ENCODE peak calls at places on chromosomes 4 and X, in ten cellular contexts. F, C, Z, X, S, T, W, U, I and Y are unnamed samples.

GRCh38 chr4:8010618-8011017 is 71.0 kb upstream of the AFAP1 start:
- DNase-seq in F (no peak), C (peak; percentile 78), Z (no peak), X (no peak), S (peak; percentile 35), T (no peak), W (peak; percentile 99), U (peak; percentile 54), I (no peak), Y (peak; percentile 82)

GRCh38 chr4:4884611-4885010 is 25.1 kb downstream of the MSX1 start:
- DNase-seq in F (no peak), C (no peak), Z (no peak), X (no peak), S (no peak), T (no peak), W (no peak), U (no peak), I (no peak), Y (no peak)

GRCh38 chr4:163142246-163142645 is 24.4 kb downstream of the NAF1 start:
- DNase-seq in F (no peak), C (no peak), Z (no peak), X (no peak), S (no peak), T (no peak), W (no peak), U (no peak), I (no peak), Y (no peak)

GRCh38 chr4:42282081-42282901 is 115.0 kb upstream of the SHISA3 start:
- DNase-seq in F (no peak), C (peak; percentile 59), Z (no peak), X (no peak), S (peak; percentile 74), T (peak; percentile 22), W (peak; percentile 86), U (no peak), I (peak; percentile 8), Y (peak; percentile 83)

GRCh38 chr4:89765966-89766365 is 71.0 kb downstream of the SNCA start:
- DNase-seq in F (no peak), C (no peak), Z (no peak), X (no peak), S (peak; percentile 95), T (no peak), W (peak; percentile 17), U (peak; percentile 23), I (no peak), Y (peak; percentile 45)

GRCh38 chr4:147790412-147790811 is 58.5 kb downstream of the ARHGAP10 start:
- DNase-seq in F (no peak), C (no peak), Z (no peak), X (no peak), S (no peak), T (no peak), W (no peak), U (no peak), I (no peak), Y (no peak)

GRCh38 chr4:7650606-7651400 is 216.1 kb upstream of the PSAPL1 start:
- DNase-seq in F (no peak), C (peak; percentile 82), Z (no peak), X (no peak), S (peak; percentile 39), T (no peak), W (no peak), U (no peak), I (no peak), Y (no peak)

GRCh38 chr4:9931196-9931595 is 90.1 kb downstream of the SLC2A9 start:
- DNase-seq in F (no peak), C (no peak), Z (no peak), X (no peak), S (no peak), T (no peak), W (no peak), U (no peak), I (no peak), Y (no peak)

GRCh38 chrX:137194164-137194563 is 160.4 kb upstream of the GPR101 start:
- DNase-seq in F (peak; percentile 1), C (peak; percentile 62), Z (no peak), X (no peak), S (peak; percentile 24), T (peak; percentile 7), W (peak; percentile 56), U (peak; percentile 19), I (peak; percentile 6), Y (peak; percentile 5)

GRCh38 chr4:138398297-138398696 is 156.1 kb upstream of the SLC7A11 start:
- DNase-seq in F (no peak), C (no peak), Z (no peak), X (no peak), S (peak; percentile 32), T (no peak), W (peak; percentile 20), U (no peak), I (no peak), Y (no peak)

GRCh38 chr4:40378619-40379018 is 43.5 kb downstream of the CHRNA9 start:
- DNase-seq in F (no peak), C (no peak), Z (no peak), X (no peak), S (no peak), T (no peak), W (no peak), U (no peak), I (no peak), Y (no peak)

GRCh38 chr4:145299380-145300076 is 119.1 kb upstream of the OTUD4 start:
- DNase-seq in F (peak; percentile 27), C (no peak), Z (no peak), X (no peak), S (peak; percentile 75), T (peak; percentile 74), W (no peak), U (no peak), I (peak; percentile 78), Y (peak; percentile 4)

GRCh38 chr4:169630069-169630468 is 9.7 kb downstream of the CLCN3 start:
- DNase-seq in F (no peak), C (no peak), Z (no peak), X (no peak), S (no peak), T (no peak), W (no peak), U (no peak), I (no peak), Y (no peak)